ENCODE peak calls at places on chromosome 4, in nine cellular contexts. M is Peyer's patch, Z is psoas muscle, V is kidney, G is MM.1S, R is brain microvascular endothelial cell, H is PC-3, S is fibroblast of lung, F is H1. T is an unnamed sample.
A peak's percentile ranks its signal among the peaks of the same experiment; 100 is the strongest.

GRCh38 chr4:187276786-187277408 is 553.2 kb upstream of the FAT1 start:
- DNase-seq in Z (no peak), S (peak; percentile 74), M (no peak), F (no peak), R (peak; percentile 57), H (peak; percentile 43), G (peak; percentile 46), V (no peak), T (peak; percentile 38)

GRCh38 chr4:40645576-40645975 is 15.9 kb upstream of the RBM47 start:
- DNase-seq in H (no peak), G (no peak), S (no peak), F (no peak), Z (no peak), R (no peak), V (no peak), M (no peak), T (no peak)

GRCh38 chr4:52588771-52589591 is 70.1 kb downstream of the USP46 start:
- DNase-seq in F (no peak), V (no peak), R (peak; percentile 99), H (no peak), S (peak; percentile 76), M (no peak), G (no peak), Z (no peak), T (peak; percentile 73)

GRCh38 chr4:73311428-73311827 is 52.8 kb upstream of the ANKRD17 start:
- DNase-seq in F (no peak), Z (no peak), R (no peak), V (no peak), G (peak; percentile 40), S (peak; percentile 81), H (peak; percentile 84), M (no peak), T (peak; percentile 71)

GRCh38 chr4:4457803-4458550 is 71.1 kb downstream of the NSG1 start:
- DNase-seq in R (peak; percentile 79), Z (no peak), M (no peak), V (no peak), H (no peak), G (no peak), F (no peak), S (no peak), T (peak; percentile 55)

GRCh38 chr4:48909697-48910096 is 3.1 kb upstream of the OCIAD2 start:
- DNase-seq in Z (no peak), F (peak; percentile 43), G (no peak), H (peak; percentile 94), R (peak; percentile 99), S (peak; percentile 95), V (peak; percentile 80), M (no peak), T (peak; percentile 99)

GRCh38 chr4:177367336-177367735 is 57.7 kb downstream of the NEIL3 start:
- DNase-seq in M (no peak), Z (no peak), V (no peak), H (peak; percentile 26), R (peak; percentile 24), G (no peak), S (no peak), F (no peak), T (peak; percentile 9)

GRCh38 chr4:122195718-122196117 is 43.6 kb downstream of the BLTP1 start:
- DNase-seq in H (no peak), V (no peak), G (no peak), F (no peak), S (no peak), Z (no peak), M (no peak), R (no peak), T (no peak)

GRCh38 chr4:76430519-76431388 is 4.3 kb upstream of the SHROOM3 start:
- DNase-seq in G (peak; percentile 79), S (peak; percentile 77), M (no peak), R (peak; percentile 37), V (no peak), F (no peak), H (peak; percentile 71), Z (no peak), T (peak; percentile 66)

GRCh38 chr4:129179276-129179675 is 83.3 kb downstream of the C4orf33 start:
- DNase-seq in S (no peak), Z (no peak), M (no peak), H (no peak), G (no peak), F (no peak), R (no peak), V (no peak), T (no peak)

GRCh38 chr4:189769131-189769530 is 171.5 kb upstream of the FRG1 start:
- DNase-seq in S (no peak), V (no peak), R (no peak), F (no peak), M (no peak), H (no peak), Z (no peak), G (no peak), T (no peak)

GRCh38 chr4:172480471-172480870 is 667.3 kb downstream of the GALNTL6 start:
- DNase-seq in H (no peak), S (no peak), M (no peak), R (no peak), Z (no peak), G (no peak), V (no peak), F (no peak), T (no peak)

DNA sequence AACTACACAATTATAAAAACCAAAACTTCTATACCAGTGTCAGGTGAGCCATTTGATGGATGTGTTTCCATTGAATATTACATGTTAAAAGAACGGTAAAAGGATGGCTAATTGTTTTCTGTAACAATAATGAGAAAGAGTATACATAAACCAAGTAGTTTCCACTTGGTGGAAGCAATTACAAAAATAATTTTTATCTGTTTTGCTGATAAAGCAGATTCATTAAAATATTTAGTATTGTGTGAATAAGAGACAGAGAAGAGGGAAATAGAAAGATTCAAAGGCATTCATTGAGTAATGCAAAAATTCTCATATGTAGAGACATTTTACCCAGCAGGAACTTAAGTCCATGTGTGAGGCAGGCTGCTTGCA is 95.7 kb downstream of the ANK2 start:
- DNase-seq in Z (no peak), M (no peak), V (no peak), G (no peak), R (no peak), H (no peak), F (no peak), S (no peak), T (no peak)
- H3K4me3 ChIP-seq in Z (peak overlapping the region; percentile 63), M (no peak overlapping the region), V (no peak overlapping the region), G (no peak overlapping the region), R (no peak overlapping the region), H (no peak overlapping the region), F (peak overlapping the region; percentile 35), S (no peak overlapping the region), T (no peak overlapping the region)

GRCh38 chr4:164876680-164877324 is at the start of gene APELA:
- DNase-seq in R (no peak), F (no peak), G (no peak), H (peak; percentile 6), S (no peak), V (no peak), Z (no peak), M (no peak), T (no peak)
- TF ChIP-seq CTCF in R (no peak), F (no peak), G (no peak), H (no peak), S (no peak), V (no peak), Z (no peak), M (no peak), T (no peak)

GRCh38 chr4:118280501-118281218 is 72.1 kb downstream of the PRSS12 start:
- DNase-seq in R (peak; percentile 60), G (peak; percentile 49), H (peak; percentile 60), V (no peak), F (no peak), S (peak; percentile 85), Z (no peak), M (peak; percentile 54), T (peak; percentile 81)
- H3K4me3 ChIP-seq in R (peak overlapping the region; percentile 79), G (peak overlapping the region; percentile 98), H (peak overlapping the region; percentile 100), V (peak overlapping the region; percentile 95), F (no peak overlapping the region), S (peak overlapping the region; percentile 98), Z (peak overlapping the region; percentile 91), M (no peak overlapping the region), T (peak overlapping the region; percentile 82)

GRCh38 chr4:114785570-114785969 is 187.0 kb downstream of the UGT8 start:
- DNase-seq in V (no peak), G (no peak), S (no peak), M (no peak), H (no peak), R (no peak), Z (no peak), F (no peak), T (no peak)

GRCh38 chr4:114782842-114783595 is 184.4 kb downstream of the UGT8 start:
- DNase-seq in F (no peak), R (peak; percentile 27), V (no peak), H (no peak), M (no peak), G (no peak), S (no peak), Z (no peak), T (no peak)

DNA sequence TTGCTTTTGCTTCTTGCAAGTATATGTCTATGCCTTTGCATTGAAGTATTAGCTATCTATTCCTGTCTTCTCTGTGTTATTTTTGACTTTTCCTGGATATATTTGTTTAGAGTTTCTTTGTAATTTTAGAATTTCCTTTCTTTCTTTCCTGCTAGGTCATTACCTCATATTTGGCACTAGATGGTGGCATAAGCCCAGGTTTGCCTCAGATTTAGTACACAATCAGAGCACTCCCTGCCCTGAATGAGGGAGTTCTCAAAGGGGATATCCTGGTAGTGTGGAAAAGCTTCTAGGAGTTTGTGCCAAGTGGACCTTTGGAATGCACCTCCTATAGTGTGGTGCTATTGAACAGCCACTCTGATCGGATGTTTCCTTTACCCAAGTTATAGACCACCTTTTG is 181.6 kb downstream of the UGT8 start:
- DNase-seq in R (peak; percentile 47), V (no peak), S (peak; percentile 42), H (peak; percentile 36), G (peak; percentile 9), Z (no peak), F (no peak), M (no peak), T (peak; percentile 17)
- TF ChIP-seq CTCF in R (peak; percentile 61), V (peak; percentile 26), S (peak; percentile 24), H (peak; percentile 59), G (peak; percentile 31), Z (no peak), F (no peak), M (no peak), T (peak; percentile 18)

GRCh38 chr4:1718095-1718850 is 2.9 kb downstream of the TMEM129 start:
- DNase-seq in G (no peak), M (no peak), R (no peak), F (no peak), V (peak; percentile 70), S (no peak), H (no peak), Z (no peak), T (no peak)
- H3K4me3 ChIP-seq in G (no peak overlapping the region), M (no peak overlapping the region), R (no peak overlapping the region), F (no peak overlapping the region), V (no peak overlapping the region), S (no peak overlapping the region), H (no peak overlapping the region), Z (no peak overlapping the region), T (no peak overlapping the region)

T was measured in fibroblast of mammary gland.